ENCODE peak calls at places on chromosomes 12 and 14, in nine cellular contexts. E is astrocyte of the spinal cord; A is GM10248; S is BJ; R is endothelial cell of umbilical vein; V is CD8-positive, alpha-beta T cell; T is GM12864; M is lung; O is heart right ventricle. I is an unnamed sample.

GRCh38 chr12:4355843-4356327 is 23.6 kb downstream of the FGF23 start:
- DNase-seq in E (peak; percentile 15), A (peak; percentile 41), S (no peak), R (peak; percentile 19), V (peak; percentile 51), T (peak; percentile 24), M (no peak), O (peak; percentile 31), I (peak; percentile 36)

GRCh38 chr14:76958975-76959710 is 69.4 kb downstream of the IRF2BPL start:
- DNase-seq in E (peak; percentile 79), A (peak; percentile 62), S (peak; percentile 44), R (peak; percentile 67), V (no peak), T (no peak), M (no peak), O (peak; percentile 76), I (peak; percentile 58)

GRCh38 chr14:75234173-75234855 is 44.3 kb upstream of the FOS start:
- DNase-seq in E (peak; percentile 94), A (no peak), S (no peak), R (peak; percentile 92), V (no peak), T (no peak), M (no peak), O (peak; percentile 51), I (no peak)

GRCh38 chr12:52037248-52037861 is 13.9 kb upstream of the NR4A1 start:
- DNase-seq in E (peak; percentile 49), A (no peak), S (no peak), R (no peak), V (no peak), T (no peak), M (no peak), O (peak; percentile 66), I (no peak)

GRCh38 chr12:62627181-62627580 is 160.6 kb downstream of the MON2 start:
- DNase-seq in E (no peak), A (no peak), S (no peak), R (no peak), V (no peak), T (no peak), M (no peak), O (no peak), I (no peak)

GRCh38 chr14:66635435-66635834 is 127.5 kb downstream of the GPHN start:
- DNase-seq in E (no peak), A (no peak), S (no peak), R (no peak), V (no peak), T (no peak), M (no peak), O (no peak), I (no peak)

GRCh38 chr12:12881495-12881894 is 9.9 kb upstream of the GPRC5A start:
- DNase-seq in E (peak; percentile 65), A (no peak), S (no peak), R (peak; percentile 59), V (no peak), T (no peak), M (no peak), O (no peak), I (no peak)

GRCh38 chr14:100149789-100150611 is 9.4 kb downstream of the DEGS2 start:
- DNase-seq in E (no peak), A (no peak), S (no peak), R (no peak), V (no peak), T (no peak), M (peak; percentile 65), O (no peak), I (no peak)

GRCh38 chr14:56933446-56933845 is 123.2 kb upstream of the OTX2 start:
- DNase-seq in E (no peak), A (no peak), S (no peak), R (no peak), V (no peak), T (no peak), M (no peak), O (no peak), I (no peak)

GRCh38 chr12:96237465-96238077 is 43.4 kb downstream of the ELK3 start:
- DNase-seq in E (peak; percentile 98), A (no peak), S (peak; percentile 88), R (peak; percentile 96), V (peak; percentile 64), T (no peak), M (no peak), O (peak; percentile 75), I (no peak)

GRCh38 chr14:105582639-105583038 is 56.3 kb downstream of the TMEM121 start:
- DNase-seq in E (peak; percentile 1), A (peak; percentile 32), S (no peak), R (peak; percentile 18), V (no peak), T (no peak), M (no peak), O (no peak), I (peak; percentile 26)

GRCh38 chr12:3747976-3748619 is 4.8 kb downstream of the CRACR2A start:
- DNase-seq in E (no peak), A (no peak), S (no peak), R (no peak), V (peak; percentile 44), T (no peak), M (no peak), O (no peak), I (no peak)

GRCh38 chr12:84842406-84843013 is 70.1 kb downstream of the SLC6A15 start:
- DNase-seq in E (peak; percentile 64), A (peak; percentile 19), S (peak; percentile 15), R (peak; percentile 55), V (no peak), T (no peak), M (no peak), O (no peak), I (peak; percentile 15)

GRCh38 chr12:52969828-52970569 is 21.1 kb downstream of the KRT18 start:
- DNase-seq in E (no peak), A (no peak), S (no peak), R (no peak), V (no peak), T (no peak), M (no peak), O (no peak), I (no peak)

GRCh38 chr14:69559581-69560011 is 15.1 kb downstream of the CCDC177 start:
- DNase-seq in E (no peak), A (no peak), S (no peak), R (no peak), V (no peak), T (no peak), M (no peak), O (no peak), I (no peak)

GRCh38 chr12:49365542-49365941 is 1.7 kb upstream of the SPATS2 start:
- DNase-seq in E (peak; percentile 79), A (no peak), S (no peak), R (peak; percentile 29), V (no peak), T (no peak), M (no peak), O (no peak), I (no peak)

DNA sequence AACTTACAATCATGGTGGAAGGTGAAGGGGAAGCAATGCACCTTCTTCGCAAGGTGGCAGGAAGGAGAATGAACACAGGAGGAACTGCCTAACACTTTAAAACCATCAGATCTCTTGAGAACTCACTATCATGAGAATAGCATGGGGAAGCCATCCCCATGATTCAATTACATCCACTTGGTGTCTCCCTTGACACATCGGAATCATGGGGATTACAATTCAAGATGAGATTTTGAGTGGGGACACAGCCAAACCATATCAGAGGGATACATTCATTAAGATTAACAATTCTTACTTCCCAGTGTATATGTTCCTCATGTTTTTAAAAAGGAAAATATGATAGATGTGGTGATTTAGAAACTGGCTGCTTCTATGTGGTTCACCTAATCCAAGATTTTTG is 117.9 kb downstream of the PDE3A start:
- DNase-seq in E (peak; percentile 23), A (no peak), S (no peak), R (no peak), V (no peak), T (no peak), M (no peak), O (no peak), I (no peak)
- TF ChIP-seq CTCF in E (peak; percentile 12), A (no peak), S (peak; percentile 7), R (no peak), V (no peak), T (no peak), M (no peak), O (no peak), I (no peak)

GRCh38 chr14:52064174-52064573 is 4.7 kb downstream of the NID2 start:
- DNase-seq in E (no peak), A (no peak), S (no peak), R (no peak), V (no peak), T (no peak), M (no peak), O (no peak), I (no peak)

GRCh38 chr14:52068741-52069616 is at the start of gene NID2:
- DNase-seq in E (peak; percentile 95), A (peak; percentile 39), S (no peak), R (peak; percentile 68), V (peak; percentile 59), T (no peak), M (peak; percentile 64), O (peak; percentile 90), I (peak; percentile 65)

GRCh38 chr14:52069617-52070431 is 965 bp upstream of the NID2 start:
- DNase-seq in E (peak; percentile 83), A (no peak), S (no peak), R (no peak), V (no peak), T (no peak), M (no peak), O (peak; percentile 47), I (peak; percentile 17)

GRCh38 chr14:52071675-52072074 is 2.8 kb upstream of the NID2 start:
- DNase-seq in E (no peak), A (no peak), S (no peak), R (peak; percentile 61), V (no peak), T (no peak), M (no peak), O (no peak), I (no peak)

GRCh38 chr14:52067873-52068740 is 752 bp downstream of the NID2 start:
- DNase-seq in E (no peak), A (peak; percentile 32), S (no peak), R (peak; percentile 41), V (peak; percentile 49), T (no peak), M (no peak), O (peak; percentile 38), I (peak; percentile 41)
- TF ChIP-seq CTCF in E (no peak), A (no peak), S (no peak), R (no peak), V (no peak), T (no peak), M (no peak), O (no peak), I (no peak)

DNA sequence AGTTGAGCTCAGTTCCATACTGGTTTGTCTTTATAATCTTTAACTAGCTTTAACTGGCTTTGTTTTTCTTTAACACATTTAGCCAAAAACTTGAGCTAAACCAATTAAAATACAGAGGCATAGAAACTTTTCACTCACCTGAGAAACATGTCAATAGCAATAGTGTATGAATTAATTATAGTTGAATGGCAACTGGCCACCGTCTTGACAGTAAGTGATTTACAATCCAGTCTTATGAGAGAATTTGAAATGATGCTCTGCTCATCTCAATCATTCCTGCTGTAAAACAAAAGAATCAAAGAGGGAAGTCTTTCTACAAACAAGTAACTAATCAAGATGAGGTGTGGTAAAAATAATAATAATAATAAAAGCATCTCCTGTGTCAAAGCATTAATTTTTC is 86.6 kb upstream of the AMIGO2 start:
- DNase-seq in E (no peak), A (no peak), S (no peak), R (no peak), V (no peak), T (no peak), M (no peak), O (no peak), I (no peak)
- TF ChIP-seq CTCF in E (no peak), A (no peak), S (no peak), R (no peak), V (no peak), T (no peak), M (no peak), O (no peak), I (no peak)

GRCh38 chr14:64723691-64724577 is 19.7 kb downstream of the PLEKHG3 start:
- DNase-seq in E (no peak), A (no peak), S (no peak), R (no peak), V (no peak), T (no peak), M (no peak), O (no peak), I (no peak)
- TF ChIP-seq CTCF in E (no peak), A (no peak), S (no peak), R (no peak), V (no peak), T (no peak), M (no peak), O (no peak), I (no peak)

I was measured in GM20000.